ENCODE peak calls at places on chromosomes 12 and 14, in four cellular contexts. Z, Q, T and Y are unnamed samples.

GRCh38 chr12:132428872-132429121 is 61.2 kb upstream of the FBRSL1 start:
- DNase-seq in T (peak; percentile 19), Q (no peak), Z (no peak), Y (no peak)

GRCh38 chr12:50621435-50622304 is 116.9 kb downstream of the DIP2B start:
- DNase-seq in Q (peak; percentile 87), T (no peak), Z (no peak), Y (no peak)

GRCh38 chr12:132488127-132489077 is 1.5 kb upstream of the FBRSL1 start:
- DNase-seq in T (no peak), Q (no peak), Z (no peak), Y (no peak)

GRCh38 chr12:14605401-14605989 is 37.8 kb upstream of the PLBD1 start:
- DNase-seq in T (no peak), Q (no peak), Z (no peak), Y (no peak)

GRCh38 chr14:90382491-90383125 is 14.2 kb upstream of the CALM1 start:
- DNase-seq in Q (peak; percentile 85), Z (peak; percentile 74), T (peak; percentile 68), Y (no peak)

GRCh38 chr12:49410833-49411232 is 43.6 kb downstream of the SPATS2 start:
- DNase-seq in T (no peak), Q (no peak), Z (no peak), Y (no peak)

GRCh38 chr12:68381476-68381875 is 49.3 kb upstream of the MDM1 start:
- DNase-seq in T (no peak), Z (no peak), Q (no peak), Y (no peak)

GRCh38 chr12:98799411-98799810 is 154.3 kb downstream of the APAF1 start:
- DNase-seq in T (no peak), Z (no peak), Q (no peak), Y (no peak)

GRCh38 chr12:41531147-41531829 is 343.2 kb downstream of the PDZRN4 start:
- DNase-seq in Z (no peak), T (no peak), Q (no peak), Y (no peak)

GRCh38 chr14:105021656-105022275 is 883 bp upstream of the CDCA4 start:
- DNase-seq in T (no peak), Z (no peak), Q (peak; percentile 62), Y (no peak)

GRCh38 chr14:97850886-97851285 is 1053.7 kb downstream of the VRK1 start:
- DNase-seq in T (no peak), Z (no peak), Q (no peak), Y (no peak)

GRCh38 chr12:133129368-133130037 is 571 bp downstream of the ZNF891 start:
- DNase-seq in Q (no peak), Z (no peak), T (peak; percentile 42), Y (no peak)

GRCh38 chr14:102891556-102891955 is 30.9 kb upstream of the AMN start:
- DNase-seq in Z (peak; percentile 34), T (no peak), Q (no peak), Y (peak; percentile 12)

GRCh38 chr12:131575371-131575770 is 135.5 kb upstream of the SFSWAP start:
- DNase-seq in T (no peak), Q (no peak), Z (no peak), Y (no peak)

GRCh38 chr12:123450636-123451035 is 7.3 kb upstream of the SNRNP35 start:
- DNase-seq in Z (no peak), Q (no peak), T (no peak), Y (no peak)

GRCh38 chr12:75208851-75209781 is 523 bp downstream of the KCNC2 start:
- DNase-seq in Q (peak; percentile 57), Z (peak; percentile 26), T (peak; percentile 8), Y (no peak)

GRCh38 chr12:48602192-48602989 is 32.5 kb upstream of the LALBA start:
- DNase-seq in T (peak; percentile 55), Q (no peak), Z (no peak), Y (no peak)

GRCh38 chr14:34750233-34750632 is 35.8 kb upstream of the CFL2 start:
- DNase-seq in T (no peak), Z (no peak), Q (no peak), Y (no peak)

GRCh38 chr12:128947199-128947598 is 93.9 kb downstream of the GLT1D1 start:
- DNase-seq in T (no peak), Q (no peak), Z (no peak), Y (no peak)

GRCh38 chr14:36214476-36215216 is 38.1 kb upstream of the PTCSC3 start:
- DNase-seq in Q (no peak), Z (no peak), T (peak; percentile 36), Y (no peak)

GRCh38 chr14:80523518-80524117 is 312.3 kb upstream of the DIO2 start:
- DNase-seq in Q (no peak), T (peak; percentile 63), Z (no peak), Y (peak; percentile 20)

GRCh38 chr14:65179918-65180724 is 77.8 kb upstream of the MAX start:
- DNase-seq in Z (peak; percentile 75), T (peak; percentile 97), Q (no peak), Y (no peak)

GRCh38 chr14:74948228-74949175 is 6.9 kb downstream of the PGF start:
- DNase-seq in Q (no peak), T (no peak), Z (no peak), Y (no peak)

GRCh38 chr12:106078358-106079025 is 60.3 kb downstream of the NUAK1 start:
- DNase-seq in T (peak; percentile 32), Z (peak; percentile 69), Q (no peak), Y (no peak)

GRCh38 chr14:100079606-100080005 is 14.4 kb downstream of the EVL start:
- DNase-seq in Z (no peak), T (no peak), Q (no peak), Y (no peak)

GRCh38 chr12:61188801-61189595 is 1071.2 kb upstream of the USP15 start:
- DNase-seq in Z (no peak), Q (no peak), T (no peak), Y (no peak)

GRCh38 chr12:95805864-95806669 is 15.5 kb upstream of the NTN4 start:
- DNase-seq in Q (no peak), Z (peak; percentile 49), T (peak; percentile 100), Y (peak; percentile 100)

GRCh38 chr12:71135077-71135811 is 22.6 kb downstream of the TSPAN8 start:
- DNase-seq in Z (no peak), T (no peak), Q (no peak), Y (no peak)

GRCh38 chr14:61476737-61477410 is 155.5 kb downstream of the PRKCH start:
- DNase-seq in T (peak; percentile 93), Z (peak; percentile 64), Q (no peak), Y (peak; percentile 62)

GRCh38 chr12:64824500-64825142 is at the start of gene TBC1D30:
- DNase-seq in T (no peak), Q (peak; percentile 36), Z (no peak), Y (no peak)

GRCh38 chr12:104473374-104473983 is 16.7 kb downstream of the CHST11 start:
- DNase-seq in Q (no peak), T (no peak), Z (no peak), Y (no peak)

GRCh38 chr12:91565246-91565645 is 382.6 kb upstream of the DCN start:
- DNase-seq in Q (no peak), Z (no peak), T (peak; percentile 12), Y (no peak)

GRCh38 chr14:94025720-94026119 is 420 bp upstream of the OTUB2 start:
- DNase-seq in T (peak; percentile 89), Q (no peak), Z (no peak), Y (no peak)

GRCh38 chr14:21103710-21104447 is 3.0 kb downstream of the TMEM253 start:
- DNase-seq in Q (peak; percentile 99), T (peak; percentile 83), Z (peak; percentile 88), Y (peak; percentile 67)
- TF ChIP-seq CTCF in Q (peak; percentile 84), T (peak; percentile 92), Z (peak; percentile 74), Y (peak; percentile 89)

GRCh38 chr12:38389581-38389980 is 73.0 kb downstream of the ALG10B start:
- DNase-seq in Q (no peak), Z (no peak), T (peak; percentile 80), Y (no peak)

GRCh38 chr12:38385492-38385864 is 68.9 kb downstream of the ALG10B start:
- DNase-seq in Q (no peak), T (peak; percentile 20), Z (no peak), Y (no peak)

GRCh38 chr12:38386238-38386985 is 69.8 kb downstream of the ALG10B start:
- DNase-seq in Z (no peak), Q (no peak), T (peak; percentile 85), Y (no peak)

DNA sequence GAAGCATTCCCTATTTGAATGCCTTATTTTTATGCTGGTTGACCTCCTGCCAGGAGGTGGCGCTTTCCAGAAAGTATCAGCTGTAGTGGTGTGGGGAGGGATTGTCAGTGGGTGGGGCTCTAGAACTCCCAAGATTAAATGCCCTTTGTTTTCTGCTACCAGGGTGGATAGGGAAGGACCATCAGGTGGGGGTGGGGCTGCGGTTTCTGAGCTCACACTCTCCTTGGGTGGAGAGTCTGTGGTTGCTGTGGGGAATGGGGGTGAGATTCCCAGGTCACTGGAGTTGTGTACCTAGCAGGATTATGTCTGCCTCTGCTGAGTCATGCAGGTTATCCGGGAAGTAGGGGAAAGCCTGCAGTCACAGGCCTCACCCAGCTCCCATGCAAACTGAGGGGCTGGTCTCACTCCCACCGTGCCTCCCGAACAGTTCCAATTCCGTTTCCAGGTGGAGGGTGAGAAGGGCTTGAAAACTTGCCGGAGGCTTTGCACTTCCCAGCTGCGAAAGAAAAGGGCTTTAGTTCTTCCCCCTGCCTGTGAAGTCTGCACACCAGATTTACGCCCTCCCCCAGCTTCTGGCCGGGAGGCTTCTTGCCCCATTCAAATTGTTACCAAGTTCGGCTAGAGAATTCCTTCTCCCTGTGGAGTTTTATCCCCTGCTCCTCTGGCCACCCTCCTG is 68.4 kb downstream of the ALG10B start:
- DNase-seq in Z (no peak), Q (peak; percentile 10), T (peak; percentile 87), Y (no peak)
- TF ChIP-seq CTCF in Z (no peak), Q (no peak), T (peak; percentile 41), Y (no peak)

GRCh38 chr12:120650249-120650690 is 9.8 kb downstream of the CABP1 start:
- DNase-seq in T (no peak), Z (no peak), Q (no peak), Y (no peak)

GRCh38 chr12:120652671-120653435 is 12.4 kb downstream of the CABP1 start:
- DNase-seq in Q (no peak), Z (no peak), T (no peak), Y (no peak)

GRCh38 chr12:120647375-120647755 is 6.9 kb downstream of the CABP1 start:
- DNase-seq in Z (no peak), Q (no peak), T (no peak), Y (no peak)

GRCh38 chr12:120651821-120652220 is 11.4 kb downstream of the CABP1 start:
- DNase-seq in Q (peak; percentile 12), T (peak; percentile 21), Z (no peak), Y (no peak)

GRCh38 chr12:120649442-120650248 is 9.2 kb downstream of the CABP1 start:
- DNase-seq in Q (peak; percentile 34), Z (no peak), T (no peak), Y (no peak)
- TF ChIP-seq CTCF in Q (no peak), Z (no peak), T (no peak), Y (no peak)

DNA sequence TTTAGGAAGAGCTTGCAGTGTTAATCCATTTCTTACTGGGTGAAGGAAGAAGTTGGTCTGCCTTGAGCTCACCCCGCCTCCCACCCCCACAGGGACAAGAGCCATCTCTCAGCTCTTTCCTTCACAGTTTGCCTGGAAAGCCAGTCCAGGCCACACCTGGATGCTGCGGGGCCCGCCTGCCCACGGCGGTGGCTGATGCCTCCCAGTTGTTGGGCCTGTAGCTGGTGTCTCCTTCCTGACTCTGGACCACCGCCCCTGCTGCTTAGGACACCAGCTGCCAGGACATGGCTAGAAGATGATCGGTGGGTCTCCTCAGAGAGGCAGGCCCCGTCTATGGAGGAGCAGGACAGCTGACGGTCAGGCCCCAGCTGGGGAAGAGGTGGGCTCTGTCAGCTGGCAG is 92.9 kb downstream of the TESC start:
- DNase-seq in Z (no peak), Q (no peak), T (no peak), Y (no peak)
- TF ChIP-seq CTCF in Z (no peak), Q (no peak), T (no peak), Y (no peak)

GRCh38 chr12:55092579-55092978 is 33.6 kb upstream of the OR9K2 start:
- DNase-seq in T (no peak), Q (no peak), Z (no peak), Y (no peak)
- TF ChIP-seq CTCF in T (no peak), Q (no peak), Z (no peak), Y (no peak)